ENCODE peak calls at places on chromosomes 1 and 21, in five cellular contexts. One of them, this sample, is unnamed.

GRCh38 chr1:22830131-22830566 is 119.5 kb downstream of the EPHB2 start:
- DNase-seq in fibroblast of mammary gland: no peak
- DNase-seq in NCI-H1694 treated with DMSO at 0.1 percent for 48 hours: no peak
- DNase-seq in activated T-helper 1 cell treated with anti-CD3 and anti-CD28 coated beads, Interleukin-12 subunit alpha, Interleukin-12 subunit beta, Interleukin-2, Interleukin-4 antibody, amounts not matched to agents 30 ng/mL and 10 ng/mL and 1 ng/mL, durations not matched to agents 14 hours and 24 hours and 36 hours: no peak
- DNase-seq in Caki2: no peak
- DNase-seq in this sample: no peak

GRCh38 chr1:207088731-207089626 is at the start of gene C4BPB:
- DNase-seq in activated T-helper 1 cell treated with anti-CD3 and anti-CD28 coated beads, Interleukin-12 subunit alpha, Interleukin-12 subunit beta, Interleukin-2, Interleukin-4 antibody, amounts not matched to agents 30 ng/mL and 10 ng/mL and 1 ng/mL, durations not matched to agents 14 hours and 24 hours and 36 hours: peak; percentile 46
- DNase-seq in fibroblast of mammary gland: no peak
- DNase-seq in NCI-H1694 treated with DMSO at 0.1 percent for 48 hours: no peak
- DNase-seq in Caki2: no peak
- DNase-seq in this sample: no peak

GRCh38 chr1:237473896-237474295 is 416.8 kb downstream of the ZP4 start:
- DNase-seq in fibroblast of mammary gland: no peak
- DNase-seq in activated T-helper 1 cell treated with anti-CD3 and anti-CD28 coated beads, Interleukin-12 subunit alpha, Interleukin-12 subunit beta, Interleukin-2, Interleukin-4 antibody, amounts not matched to agents 30 ng/mL and 10 ng/mL and 1 ng/mL, durations not matched to agents 14 hours and 24 hours and 36 hours: no peak
- DNase-seq in NCI-H1694 treated with DMSO at 0.1 percent for 48 hours: no peak
- DNase-seq in Caki2: no peak
- DNase-seq in this sample: no peak

GRCh38 chr1:211628446-211628845 is 47.0 kb downstream of the NEK2 start:
- DNase-seq in NCI-H1694 treated with DMSO at 0.1 percent for 48 hours: no peak
- DNase-seq in activated T-helper 1 cell treated with anti-CD3 and anti-CD28 coated beads, Interleukin-12 subunit alpha, Interleukin-12 subunit beta, Interleukin-2, Interleukin-4 antibody, amounts not matched to agents 30 ng/mL and 10 ng/mL and 1 ng/mL, durations not matched to agents 14 hours and 24 hours and 36 hours: no peak
- DNase-seq in Caki2: no peak
- DNase-seq in fibroblast of mammary gland: no peak
- DNase-seq in this sample: no peak

GRCh38 chr1:211731456-211732275 is 56.2 kb upstream of the NEK2 start:
- DNase-seq in NCI-H1694 treated with DMSO at 0.1 percent for 48 hours: no peak
- DNase-seq in fibroblast of mammary gland: no peak
- DNase-seq in activated T-helper 1 cell treated with anti-CD3 and anti-CD28 coated beads, Interleukin-12 subunit alpha, Interleukin-12 subunit beta, Interleukin-2, Interleukin-4 antibody, amounts not matched to agents 30 ng/mL and 10 ng/mL and 1 ng/mL, durations not matched to agents 14 hours and 24 hours and 36 hours: no peak
- DNase-seq in Caki2: no peak
- DNase-seq in this sample: no peak

GRCh38 chr1:47940779-47941178 is 56.4 kb downstream of the TRABD2B start:
- DNase-seq in Caki2: peak; percentile 21
- DNase-seq in activated T-helper 1 cell treated with anti-CD3 and anti-CD28 coated beads, Interleukin-12 subunit alpha, Interleukin-12 subunit beta, Interleukin-2, Interleukin-4 antibody, amounts not matched to agents 30 ng/mL and 10 ng/mL and 1 ng/mL, durations not matched to agents 14 hours and 24 hours and 36 hours: no peak
- DNase-seq in fibroblast of mammary gland: peak; percentile 49
- DNase-seq in NCI-H1694 treated with DMSO at 0.1 percent for 48 hours: no peak
- DNase-seq in this sample: no peak

GRCh38 chr1:2330511-2331199 is 60.7 kb downstream of the MORN1 start:
- DNase-seq in activated T-helper 1 cell treated with anti-CD3 and anti-CD28 coated beads, Interleukin-12 subunit alpha, Interleukin-12 subunit beta, Interleukin-2, Interleukin-4 antibody, amounts not matched to agents 30 ng/mL and 10 ng/mL and 1 ng/mL, durations not matched to agents 14 hours and 24 hours and 36 hours: no peak
- DNase-seq in fibroblast of mammary gland: peak; percentile 76
- DNase-seq in NCI-H1694 treated with DMSO at 0.1 percent for 48 hours: no peak
- DNase-seq in Caki2: no peak
- DNase-seq in this sample: no peak

GRCh38 chr1:248239478-248239877 is 8.3 kb downstream of the OR2M4 start:
- DNase-seq in Caki2: no peak
- DNase-seq in activated T-helper 1 cell treated with anti-CD3 and anti-CD28 coated beads, Interleukin-12 subunit alpha, Interleukin-12 subunit beta, Interleukin-2, Interleukin-4 antibody, amounts not matched to agents 30 ng/mL and 10 ng/mL and 1 ng/mL, durations not matched to agents 14 hours and 24 hours and 36 hours: no peak
- DNase-seq in NCI-H1694 treated with DMSO at 0.1 percent for 48 hours: no peak
- DNase-seq in fibroblast of mammary gland: no peak
- DNase-seq in this sample: no peak

GRCh38 chr21:30986966-30987365 is 51.3 kb downstream of the KRTAP19-8 start:
- DNase-seq in fibroblast of mammary gland: no peak
- DNase-seq in NCI-H1694 treated with DMSO at 0.1 percent for 48 hours: no peak
- DNase-seq in activated T-helper 1 cell treated with anti-CD3 and anti-CD28 coated beads, Interleukin-12 subunit alpha, Interleukin-12 subunit beta, Interleukin-2, Interleukin-4 antibody, amounts not matched to agents 30 ng/mL and 10 ng/mL and 1 ng/mL, durations not matched to agents 14 hours and 24 hours and 36 hours: no peak
- DNase-seq in Caki2: no peak
- DNase-seq in this sample: no peak

GRCh38 chr1:47675047-47675675 is 237.3 kb downstream of the FOXD2 start:
- DNase-seq in fibroblast of mammary gland: no peak
- DNase-seq in NCI-H1694 treated with DMSO at 0.1 percent for 48 hours: no peak
- DNase-seq in activated T-helper 1 cell treated with anti-CD3 and anti-CD28 coated beads, Interleukin-12 subunit alpha, Interleukin-12 subunit beta, Interleukin-2, Interleukin-4 antibody, amounts not matched to agents 30 ng/mL and 10 ng/mL and 1 ng/mL, durations not matched to agents 14 hours and 24 hours and 36 hours: no peak
- DNase-seq in Caki2: no peak
- DNase-seq in this sample: no peak

This sample was measured in upper lobe of left lung.